ENCODE peak calls at places on chromosome 12, in nine cellular contexts. G is mammary epithelial cell, T is PC-3, Z is SK-N-SH, J is astrocyte, U is H9, D is DND-41, S is IMR-90, Y is neural progenitor cell. Q is an unnamed sample.

GRCh38 chr12:103852498-103852992 is 11.5 kb upstream of the NT5DC3 start:
- DNase-seq in U (no peak), J (peak; percentile 27), G (peak; percentile 82), S (peak; percentile 54), D (no peak), Y (no peak), T (peak; percentile 47), Z (no peak), Q (no peak)

GRCh38 chr12:95699579-95699978 is 91.0 kb downstream of the NTN4 start:
- DNase-seq in Y (no peak), Z (no peak), J (no peak), S (no peak), T (peak; percentile 15), D (no peak), G (no peak), U (no peak), Q (no peak)

GRCh38 chr12:102629262-102629888 is 149.0 kb upstream of the IGF1 start:
- DNase-seq in T (no peak), S (peak; percentile 45), Y (no peak), Z (no peak), G (no peak), D (no peak), U (no peak), J (peak; percentile 20), Q (no peak)

GRCh38 chr12:95096852-95097251 is 23.4 kb upstream of the NR2C1 start:
- DNase-seq in S (peak; percentile 60), G (no peak), D (no peak), U (no peak), Y (no peak), J (peak; percentile 80), T (peak; percentile 92), Z (no peak), Q (no peak)

GRCh38 chr12:119660074-119660473 is 7.9 kb upstream of the PRKAB1 start:
- DNase-seq in U (no peak), G (no peak), S (no peak), T (no peak), J (no peak), D (no peak), Z (no peak), Y (no peak), Q (no peak)

GRCh38 chr12:103677341-103677740 is 90.3 kb downstream of the STAB2 start:
- DNase-seq in G (peak; percentile 19), Y (no peak), S (no peak), U (peak; percentile 51), J (no peak), Z (no peak), T (peak; percentile 37), D (no peak), Q (no peak)

GRCh38 chr12:13208533-13209278 is 12.2 kb downstream of the EMP1 start:
- DNase-seq in J (no peak), D (no peak), Z (peak; percentile 15), T (peak; percentile 55), Y (peak; percentile 58), G (no peak), U (peak; percentile 60), S (peak; percentile 53), Q (no peak)

GRCh38 chr12:68976304-68976915 is 43.4 kb upstream of the CPM start:
- DNase-seq in G (no peak), T (no peak), S (no peak), Y (no peak), U (no peak), D (no peak), Z (no peak), J (no peak), Q (no peak)

GRCh38 chr12:53452159-53453077 is 516 bp downstream of the PCBP2 start:
- DNase-seq in G (peak; percentile 79), Z (peak; percentile 91), U (peak; percentile 89), D (peak; percentile 85), T (peak; percentile 64), J (peak; percentile 75), Y (peak; percentile 95), S (peak; percentile 85), Q (peak; percentile 84)

GRCh38 chr12:53454710-53455109 is 2.8 kb downstream of the PCBP2 start:
- DNase-seq in S (no peak), Z (peak; percentile 58), U (no peak), Y (peak; percentile 28), T (no peak), G (no peak), J (no peak), D (no peak), Q (no peak)

GRCh38 chr12:53453953-53454640 is 2.2 kb downstream of the PCBP2 start:
- DNase-seq in T (no peak), G (no peak), J (no peak), U (no peak), D (no peak), Y (no peak), Z (no peak), S (no peak), Q (no peak)

GRCh38 chr12:53451661-53452158 is at the start of gene PCBP2:
- DNase-seq in J (peak; percentile 99), G (peak; percentile 99), D (peak; percentile 99), S (peak; percentile 100), Z (peak; percentile 96), Y (peak; percentile 100), T (peak; percentile 99), U (peak; percentile 100), Q (peak; percentile 100)

GRCh38 chr12:53450936-53451335 is 966 bp upstream of the PCBP2 start:
- DNase-seq in S (no peak), J (no peak), Z (no peak), Y (no peak), D (no peak), U (no peak), T (no peak), G (no peak), Q (no peak)
- H4K20me1 ChIP-seq in S (peaks cover 38% of the 10 kb centered on the region), J (peaks cover 35% of the 10 kb centered on the region), Z (peaks cover 35% of the 10 kb centered on the region), Y (peaks cover 34% of the 10 kb centered on the region), D (peaks cover 33% of the 10 kb centered on the region), U (no peaks in the 10 kb centered on the region), T (peaks cover 34% of the 10 kb centered on the region), G (peaks cover 21% of the 10 kb centered on the region), Q (peaks cover 29% of the 10 kb centered on the region)

DNA sequence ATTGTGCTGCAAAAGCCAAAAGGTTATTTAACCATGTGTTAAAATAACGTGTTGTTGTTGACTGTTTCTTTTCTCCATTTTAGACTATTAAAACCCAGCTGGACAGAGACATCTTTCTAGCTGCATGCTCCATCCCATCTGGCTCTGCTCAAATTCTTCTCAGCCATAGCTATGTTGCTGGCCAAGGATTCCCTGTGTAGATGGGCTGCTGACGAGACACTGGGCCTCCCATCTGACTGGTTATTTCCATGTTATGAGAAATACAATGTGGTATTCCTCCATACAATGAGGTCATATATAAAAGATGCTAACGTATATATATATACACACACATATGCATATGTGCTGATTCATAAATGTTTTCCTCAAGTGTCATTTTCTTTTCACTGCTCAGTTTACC is 30.1 kb downstream of the MED13L start:
- DNase-seq in U (no peak), J (no peak), D (no peak), Z (no peak), T (no peak), G (no peak), S (peak; percentile 80), Y (no peak), Q (no peak)
- H4K20me1 ChIP-seq in U (no peaks in the 10 kb centered on the region), J (peaks cover 91% of the 10 kb centered on the region), D (peaks cover 64% of the 10 kb centered on the region), Z (peaks cover 84% of the 10 kb centered on the region), T (peaks cover 69% of the 10 kb centered on the region), G (peaks cover 11% of the 10 kb centered on the region), S (peaks cover 74% of the 10 kb centered on the region), Y (peaks cover 69% of the 10 kb centered on the region), Q (peaks cover 15% of the 10 kb centered on the region)

DNA sequence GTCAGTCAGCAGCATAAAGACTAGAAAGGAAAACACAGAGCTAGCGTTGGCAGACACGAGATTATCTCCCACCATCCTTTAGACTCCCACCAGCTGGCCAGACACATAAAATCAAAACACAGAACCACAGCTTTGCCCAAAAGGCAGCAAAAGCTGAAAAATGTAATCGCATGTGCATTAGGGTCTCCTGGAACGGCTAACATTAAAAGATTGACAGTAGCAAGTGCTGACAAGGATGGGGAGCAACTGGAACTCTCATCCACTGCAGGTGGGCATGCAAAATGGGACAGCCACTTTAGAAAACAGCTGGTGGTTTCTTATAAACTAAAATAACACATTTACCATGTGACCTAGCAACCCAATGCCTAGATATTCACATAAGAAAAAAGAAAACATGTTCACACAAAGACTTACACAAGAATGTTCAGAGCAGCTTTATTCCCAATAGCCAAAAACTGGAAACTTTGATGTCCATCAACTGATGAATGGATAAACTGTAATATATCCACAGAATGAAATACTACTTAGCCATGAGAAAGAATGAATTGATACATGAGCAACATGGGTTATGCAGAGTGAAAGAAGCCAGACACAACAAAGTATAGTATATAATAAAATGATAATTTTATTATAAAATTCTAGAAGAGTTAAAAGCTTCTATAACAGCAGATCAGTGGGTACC is 37.7 kb downstream of the NCOR2 start:
- DNase-seq in T (no peak), D (no peak), S (no peak), Y (no peak), J (no peak), Z (no peak), G (no peak), U (no peak), Q (no peak)
- H4K20me1 ChIP-seq in T (no peaks in the 10 kb centered on the region), D (peaks cover 81% of the 10 kb centered on the region), S (peaks cover 88% of the 10 kb centered on the region), Y (peaks cover 51% of the 10 kb centered on the region), J (peaks cover 91% of the 10 kb centered on the region), Z (peaks cover 77% of the 10 kb centered on the region), G (peaks cover 2% of the 10 kb centered on the region), U (no peaks in the 10 kb centered on the region), Q (no peaks in the 10 kb centered on the region)

GRCh38 chr12:112406519-112407488 is 2.6 kb downstream of the RPL6 start:
- DNase-seq in J (no peak), U (no peak), Y (no peak), G (no peak), T (no peak), Z (no peak), D (no peak), S (no peak), Q (no peak)
- H4K20me1 ChIP-seq in J (peaks cover 50% of the 10 kb centered on the region), U (no peaks in the 10 kb centered on the region), Y (peaks cover 46% of the 10 kb centered on the region), G (peaks cover 17% of the 10 kb centered on the region), T (peaks cover 45% of the 10 kb centered on the region), Z (peaks cover 40% of the 10 kb centered on the region), D (peaks cover 35% of the 10 kb centered on the region), S (peaks cover 41% of the 10 kb centered on the region), Q (peaks cover 29% of the 10 kb centered on the region)

GRCh38 chr12:10697872-10698271 is 24.0 kb upstream of the STYK1 start:
- DNase-seq in S (no peak), G (no peak), U (no peak), Y (no peak), J (no peak), T (no peak), D (no peak), Z (no peak), Q (no peak)

GRCh38 chr12:10701843-10702242 is 21.3 kb downstream of the YBX3 start:
- DNase-seq in G (no peak), S (no peak), Y (no peak), Z (no peak), T (no peak), J (no peak), U (no peak), D (no peak), Q (no peak)

GRCh38 chr12:10705655-10706054 is 17.5 kb downstream of the YBX3 start:
- DNase-seq in Z (no peak), G (no peak), D (no peak), J (peak; percentile 52), T (no peak), U (no peak), Y (no peak), S (peak; percentile 55), Q (no peak)

GRCh38 chr12:10695852-10696251 is 22.0 kb upstream of the STYK1 start:
- DNase-seq in Y (no peak), G (no peak), Z (no peak), S (no peak), U (no peak), J (no peak), T (no peak), D (no peak), Q (no peak)

GRCh38 chr12:10701226-10701681 is 21.9 kb downstream of the YBX3 start:
- DNase-seq in U (no peak), G (no peak), T (no peak), J (no peak), D (no peak), Z (no peak), S (no peak), Y (no peak), Q (no peak)
- H4K20me1 ChIP-seq in U (no peaks in the 10 kb centered on the region), G (peaks cover 2% of the 10 kb centered on the region), T (no peaks in the 10 kb centered on the region), J (peaks cover 16% of the 10 kb centered on the region), D (peaks cover 3% of the 10 kb centered on the region), Z (no peaks in the 10 kb centered on the region), S (peaks cover 4% of the 10 kb centered on the region), Y (no peaks in the 10 kb centered on the region), Q (no peaks in the 10 kb centered on the region)

Q was measured in OCI-LY7.